ENCODE peak calls at places on chromosomes 4 and X, in six cellular contexts. T is T-cell; E is choroid plexus epithelial cell; J is stimulated activated CD8-positive, alpha-beta memory T cell treated with anti-CD3 and anti-CD28 coated beads, Interleukin-2, amount 100 ng/mL, for 1 hour; N is CD8-positive, alpha-beta T cell; G is iris pigment epithelial cell. A is an unnamed sample.

GRCh38 chr4:75514949-75515612 is 808 bp downstream of the THAP6 start:
- DNase-seq in T (no peak), E (no peak), J (no peak), N (no peak), G (no peak), A (no peak)

GRCh38 chr4:37393889-37394288 is 149.3 kb downstream of the NWD2 start:
- DNase-seq in T (no peak), E (no peak), J (no peak), N (no peak), G (no peak), A (no peak)

GRCh38 chr4:52932586-52933482 is 70.7 kb downstream of the RASL11B start:
- DNase-seq in T (no peak), E (peak; percentile 90), J (no peak), N (no peak), G (peak; percentile 54), A (no peak)

GRCh38 chr4:153151535-153152452 is 52.4 kb upstream of the TRIM2 start:
- DNase-seq in T (no peak), E (peak; percentile 79), J (no peak), N (no peak), G (peak; percentile 82), A (no peak)

GRCh38 chr4:54066718-54067129 is 2.3 kb upstream of the CHIC2 start:
- DNase-seq in T (no peak), E (no peak), J (no peak), N (no peak), G (no peak), A (no peak)

GRCh38 chr4:108030332-108030731 is 40.6 kb downstream of the HADH start:
- DNase-seq in T (peak; percentile 55), E (peak; percentile 89), J (peak; percentile 47), N (peak; percentile 57), G (peak; percentile 80), A (peak; percentile 66)

GRCh38 chrX:109840585-109840984 is 107.5 kb upstream of the ACSL4 start:
- DNase-seq in T (no peak), E (peak; percentile 95), J (no peak), N (no peak), G (peak; percentile 94), A (no peak)

GRCh38 chrX:45584717-45585116 is 384.0 kb upstream of the DIPK2B start:
- DNase-seq in T (no peak), E (no peak), J (no peak), N (no peak), G (no peak), A (no peak)

GRCh38 chrX:38142598-38142997 is 78.1 kb downstream of the SRPX start:
- DNase-seq in T (no peak), E (peak; percentile 89), J (no peak), N (no peak), G (peak; percentile 65), A (no peak)